ENCODE peak calls at places on chromosomes 4 and X, in five cellular contexts. R, A, E, O and K are unnamed samples.

GRCh38 chrX:78321809-78322208 is 5.6 kb downstream of the CYSLTR1 start:
- DNase-seq in R (no peak), A (no peak), E (no peak), O (peak; percentile 40), K (no peak)

GRCh38 chr4:8333726-8334460 is 64.3 kb downstream of the HTRA3 start:
- DNase-seq in R (no peak), A (no peak), E (no peak), O (no peak), K (no peak)

GRCh38 chr4:147581601-147582350 is 35.4 kb upstream of the TMEM184C start:
- DNase-seq in R (no peak), A (no peak), E (no peak), O (peak; percentile 44), K (no peak)

GRCh38 chr4:17098401-17098800 is 200.0 kb upstream of the LDB2 start:
- DNase-seq in R (no peak), A (no peak), E (no peak), O (no peak), K (no peak)

GRCh38 chrX:136754641-136755040 is 26.1 kb downstream of the ARHGEF6 start:
- DNase-seq in R (no peak), A (no peak), E (no peak), O (no peak), K (no peak)

GRCh38 chrX:151177141-151178027 is 1.0 kb downstream of the GPR50 start:
- DNase-seq in R (no peak), A (no peak), E (no peak), O (no peak), K (no peak)

GRCh38 chr4:85498068-85498733 is 23.3 kb downstream of the ARHGAP24 start:
- DNase-seq in R (no peak), A (no peak), E (no peak), O (peak; percentile 73), K (no peak)

GRCh38 chr4:16083217-16084191 is at the start of gene PROM1:
- DNase-seq in R (peak; percentile 85), A (peak; percentile 74), E (peak; percentile 56), O (no peak), K (no peak)

GRCh38 chrX:40253770-40254169 is 156.0 kb upstream of the BCOR start:
- DNase-seq in R (no peak), A (no peak), E (no peak), O (no peak), K (no peak)

GRCh38 chr4:152486414-152487389 is 49.2 kb downstream of the FBXW7 start:
- DNase-seq in R (no peak), A (no peak), E (no peak), O (no peak), K (no peak)

GRCh38 chr4:124019749-124020549 is 623.4 kb downstream of the SPRY1 start:
- DNase-seq in R (no peak), A (no peak), E (no peak), O (no peak), K (no peak)

GRCh38 chr4:121070696-121071639 is 1.4 kb downstream of the NDNF start:
- DNase-seq in R (peak; percentile 84), A (peak; percentile 54), E (peak; percentile 55), O (no peak), K (no peak)

GRCh38 chr4:147924604-147925412 is 192.9 kb downstream of the ARHGAP10 start:
- DNase-seq in R (peak; percentile 60), A (no peak), E (peak; percentile 29), O (peak; percentile 38), K (no peak)

GRCh38 chr4:2852481-2852881 is 8.8 kb downstream of the ADD1 start:
- DNase-seq in R (no peak), A (no peak), E (no peak), O (no peak), K (no peak)

GRCh38 chr4:84568496-84568895 is 14.4 kb upstream of the CDS1 start:
- DNase-seq in R (no peak), A (no peak), E (no peak), O (no peak), K (no peak)

GRCh38 chrX:73852022-73852421 is 289.0 kb downstream of the CHIC1 start:
- DNase-seq in R (no peak), A (no peak), E (no peak), O (no peak), K (no peak)

GRCh38 chr4:87038837-87039715 is 104.3 kb downstream of the AFF1 start:
- DNase-seq in R (peak; percentile 58), A (no peak), E (peak; percentile 77), O (peak; percentile 17), K (no peak)

GRCh38 chr4:3288571-3289094 is 4.2 kb upstream of the RGS12 start:
- DNase-seq in R (no peak), A (no peak), E (no peak), O (no peak), K (peak; percentile 77)

GRCh38 chrX:700936-701335 is 70.3 kb downstream of the SHOX start:
- DNase-seq in R (no peak), A (no peak), E (no peak), O (no peak), K (no peak)
- H3K9me3 ChIP-seq in R (peaks cover 7% of the 10 kb centered on the region), A (peaks cover 8% of the 10 kb centered on the region), E (no peaks in the 10 kb centered on the region), O (no peaks in the 10 kb centered on the region), K (peaks cover 4% of the 10 kb centered on the region)

DNA sequence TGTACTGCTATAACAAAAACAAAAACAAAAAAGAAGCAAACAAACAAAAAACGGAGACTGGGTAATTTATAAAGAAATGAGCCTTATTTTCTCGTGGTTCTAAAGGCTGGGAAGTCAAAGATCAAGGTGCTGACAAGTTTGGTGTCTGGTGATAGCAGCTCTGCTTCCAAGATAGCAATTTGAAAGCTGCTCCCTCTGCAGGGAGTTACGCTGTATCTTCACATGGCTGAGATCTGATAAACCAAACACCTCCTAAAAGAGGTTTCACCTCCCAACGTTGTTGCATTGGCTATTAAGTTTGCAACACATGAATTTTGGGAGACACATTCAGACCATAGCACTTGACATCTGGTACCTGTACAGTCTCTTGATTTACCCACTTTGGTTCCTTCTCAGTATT is 854.2 kb downstream of the CENPC start:
- DNase-seq in R (no peak), A (no peak), E (no peak), O (peak; percentile 31), K (no peak)
- TF ChIP-seq CTCF in R (peak; percentile 15), A (no peak), E (no peak), O (peak; percentile 56), K (no peak)

DNA sequence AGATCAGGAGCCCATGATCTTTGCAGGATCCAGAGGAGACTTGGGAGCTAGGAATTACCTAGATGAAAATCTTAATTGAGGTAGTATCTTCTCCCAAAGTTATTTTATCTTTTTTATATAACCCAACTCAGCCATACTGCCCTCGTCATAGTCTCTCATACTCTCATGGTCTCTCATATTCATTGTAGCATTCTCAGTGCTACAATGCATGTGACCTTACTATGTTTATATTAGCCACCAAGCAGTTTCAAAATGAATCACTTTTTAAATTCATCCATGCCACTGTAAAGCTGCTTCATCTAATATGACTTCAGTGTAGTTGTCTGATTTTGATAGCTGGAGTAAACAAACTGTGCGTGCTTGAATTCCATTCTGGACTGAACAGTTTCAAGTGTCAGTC is 16.9 kb downstream of the PAGE4 start:
- DNase-seq in R (no peak), A (no peak), E (no peak), O (no peak), K (no peak)
- H3K9me3 ChIP-seq in R (no peaks in the 10 kb centered on the region), A (no peaks in the 10 kb centered on the region), E (no peaks in the 10 kb centered on the region), O (no peaks in the 10 kb centered on the region), K (no peaks in the 10 kb centered on the region)

GRCh38 chrX:43328358-43328946 is 327.6 kb upstream of the MAOA start:
- DNase-seq in R (no peak), A (no peak), E (no peak), O (no peak), K (no peak)

DNA sequence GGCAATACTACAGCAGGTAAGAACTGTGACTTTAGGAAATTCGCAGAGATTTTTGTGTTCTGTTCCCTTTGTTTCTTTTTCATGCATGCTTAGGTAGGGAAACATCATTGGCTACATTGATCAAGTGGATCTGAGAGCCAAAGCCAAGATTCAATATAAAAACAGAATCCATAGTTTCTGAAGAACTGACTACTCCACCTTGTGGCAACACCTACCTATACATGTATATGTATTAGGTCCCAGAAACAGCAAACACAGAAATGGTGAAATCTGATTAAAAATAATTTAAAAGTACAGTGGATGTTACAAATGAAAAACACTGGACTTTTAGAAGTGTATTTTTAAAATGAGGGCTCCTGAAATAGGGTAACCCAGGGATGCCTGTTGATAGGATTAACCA is 322.6 kb upstream of the MAOA start:
- DNase-seq in R (no peak), A (no peak), E (no peak), O (no peak), K (no peak)
- TF ChIP-seq CTCF in R (no peak), A (peak; percentile 56), E (no peak), O (peak; percentile 35), K (no peak)

GRCh38 chrX:65273152-65273551 is 261.4 kb downstream of the LAS1L start:
- DNase-seq in R (no peak), A (no peak), E (no peak), O (no peak), K (no peak)
- H3K9me3 ChIP-seq in R (no peaks in the 10 kb centered on the region), A (peaks cover 6% of the 10 kb centered on the region), E (no peaks in the 10 kb centered on the region), O (no peaks in the 10 kb centered on the region), K (peaks cover 11% of the 10 kb centered on the region)

GRCh38 chr4:174555793-174556630 is 33.7 kb upstream of the HPGD start:
- DNase-seq in R (no peak), A (no peak), E (no peak), O (no peak), K (no peak)
- TF ChIP-seq CTCF in R (no peak), A (no peak), E (no peak), O (no peak), K (no peak)

DNA sequence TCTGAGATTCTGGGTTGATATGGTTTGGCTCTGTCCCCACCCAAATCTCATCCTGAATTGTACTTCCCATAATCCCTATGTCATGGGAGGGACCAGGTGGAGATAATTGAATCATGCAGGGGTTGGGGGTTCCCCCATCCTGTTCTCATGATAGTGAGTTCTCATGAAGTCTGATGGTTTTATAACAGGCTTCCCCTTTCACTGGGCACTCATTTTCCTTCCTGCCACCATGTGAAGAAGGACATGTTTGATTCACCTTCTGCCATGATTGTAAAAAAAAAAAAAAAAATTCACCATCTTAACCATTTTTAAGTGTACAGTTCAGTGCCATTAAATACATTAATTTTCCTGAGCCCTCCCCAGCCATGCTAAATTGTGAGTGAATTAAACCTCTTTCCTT is 42.6 kb downstream of the SUPT20HL2 start:
- DNase-seq in R (no peak), A (no peak), E (no peak), O (no peak), K (no peak)
- H3K9me3 ChIP-seq in R (no peaks in the 10 kb centered on the region), A (no peaks in the 10 kb centered on the region), E (no peaks in the 10 kb centered on the region), O (no peaks in the 10 kb centered on the region), K (no peaks in the 10 kb centered on the region)